ENCODE peak calls at places on chromosome 1, in six cellular contexts. J is K562, H is A549, D is WTC11, M is endothelial cell of umbilical vein, S is H1. O is an unnamed sample.
A peak's percentile ranks its signal among the peaks of the same experiment; 100 is the strongest.

GRCh38 chr1:153608742-153609584 is 4.0 kb downstream of the S100A16 start:
- DNase-seq in J (peak; percentile 94), H (peak; percentile 98), D (peak; percentile 84), M (peak; percentile 98), S (peak; percentile 90), O (peak; percentile 96)

GRCh38 chr1:24438423-24438901 is 22.9 kb downstream of the NIPAL3 start:
- DNase-seq in J (peak; percentile 81), H (no peak), D (no peak), M (no peak), S (no peak), O (no peak)

GRCh38 chr1:75130865-75131592 is 3.2 kb upstream of the LHX8 start:
- DNase-seq in J (no peak), H (no peak), D (peak; percentile 59), M (no peak), S (peak; percentile 73), O (no peak)

GRCh38 chr1:9537863-9538668 is 1.2 kb upstream of the SLC25A33 start:
- DNase-seq in J (no peak), H (no peak), D (no peak), M (no peak), S (no peak), O (peak; percentile 97)

GRCh38 chr1:159000627-159001026 is 9.1 kb upstream of the IFI16 start:
- DNase-seq in J (peak; percentile 15), H (no peak), D (peak; percentile 22), M (peak; percentile 96), S (no peak), O (no peak)

GRCh38 chr1:43979528-43980254 is 681 bp downstream of the B4GALT2 start:
- DNase-seq in J (peak; percentile 79), H (no peak), D (peak; percentile 49), M (peak; percentile 47), S (peak; percentile 73), O (peak; percentile 37)

GRCh38 chr1:30853350-30853749 is 55.2 kb downstream of the SDC3 start:
- DNase-seq in J (no peak), H (no peak), D (peak; percentile 52), M (no peak), S (no peak), O (peak; percentile 55)

GRCh38 chr1:230501242-230501641 is 75.1 kb upstream of the PGBD5 start:
- DNase-seq in J (no peak), H (no peak), D (no peak), M (no peak), S (no peak), O (no peak)

GRCh38 chr1:211145944-211146343 is 12.0 kb upstream of the KCNH1 start:
- DNase-seq in J (no peak), H (no peak), D (no peak), M (no peak), S (no peak), O (no peak)

DNA sequence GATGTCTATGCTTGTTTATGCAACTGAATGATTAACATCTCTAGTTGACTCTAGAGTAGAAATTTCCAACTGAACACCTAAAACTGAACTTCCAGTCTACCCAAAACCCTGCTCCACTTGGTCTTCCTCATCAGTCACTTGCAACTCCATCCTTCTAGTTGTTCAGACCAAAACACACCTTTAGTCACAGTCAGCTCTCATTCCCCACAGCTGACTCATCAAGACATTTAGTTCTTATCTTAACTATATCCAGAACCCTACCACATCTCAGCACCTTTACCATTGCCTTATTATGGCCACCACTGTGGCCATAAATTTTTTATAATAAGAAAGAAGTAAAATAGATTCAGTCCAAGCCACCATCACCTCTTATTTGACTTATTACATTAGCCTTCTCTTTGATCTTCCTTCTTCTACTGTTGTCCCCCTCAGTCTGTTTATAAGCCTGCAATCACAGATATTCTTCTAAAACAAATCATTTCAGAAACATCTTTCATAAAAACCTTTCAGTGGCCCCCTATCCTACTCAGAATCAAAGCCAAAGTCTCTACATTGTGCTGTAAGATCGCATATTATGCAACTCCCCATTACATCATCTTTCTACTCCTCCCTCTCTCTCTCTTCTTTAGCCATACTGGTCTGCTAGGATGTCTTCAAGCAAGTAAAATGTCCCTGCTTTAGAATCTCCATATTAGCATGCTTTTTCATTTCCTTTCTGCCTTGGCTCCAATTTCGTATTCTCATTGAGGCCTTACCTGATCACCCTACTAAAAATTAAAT is 275.9 kb downstream of the LRRC40 start:
- DNase-seq in J (no peak), H (no peak), D (no peak), M (no peak), S (no peak), O (no peak)
- TF ChIP-seq JUN in J (no peak), H (no peak), D (no peak), M (no peak), S (no peak), O (no peak)

GRCh38 chr1:117275055-117275454 is 64.3 kb upstream of the VTCN1 start:
- DNase-seq in J (no peak), H (no peak), D (no peak), M (no peak), S (no peak), O (no peak)
- TF ChIP-seq JUN in J (no peak), H (no peak), D (no peak), M (no peak), S (no peak), O (no peak)

DNA sequence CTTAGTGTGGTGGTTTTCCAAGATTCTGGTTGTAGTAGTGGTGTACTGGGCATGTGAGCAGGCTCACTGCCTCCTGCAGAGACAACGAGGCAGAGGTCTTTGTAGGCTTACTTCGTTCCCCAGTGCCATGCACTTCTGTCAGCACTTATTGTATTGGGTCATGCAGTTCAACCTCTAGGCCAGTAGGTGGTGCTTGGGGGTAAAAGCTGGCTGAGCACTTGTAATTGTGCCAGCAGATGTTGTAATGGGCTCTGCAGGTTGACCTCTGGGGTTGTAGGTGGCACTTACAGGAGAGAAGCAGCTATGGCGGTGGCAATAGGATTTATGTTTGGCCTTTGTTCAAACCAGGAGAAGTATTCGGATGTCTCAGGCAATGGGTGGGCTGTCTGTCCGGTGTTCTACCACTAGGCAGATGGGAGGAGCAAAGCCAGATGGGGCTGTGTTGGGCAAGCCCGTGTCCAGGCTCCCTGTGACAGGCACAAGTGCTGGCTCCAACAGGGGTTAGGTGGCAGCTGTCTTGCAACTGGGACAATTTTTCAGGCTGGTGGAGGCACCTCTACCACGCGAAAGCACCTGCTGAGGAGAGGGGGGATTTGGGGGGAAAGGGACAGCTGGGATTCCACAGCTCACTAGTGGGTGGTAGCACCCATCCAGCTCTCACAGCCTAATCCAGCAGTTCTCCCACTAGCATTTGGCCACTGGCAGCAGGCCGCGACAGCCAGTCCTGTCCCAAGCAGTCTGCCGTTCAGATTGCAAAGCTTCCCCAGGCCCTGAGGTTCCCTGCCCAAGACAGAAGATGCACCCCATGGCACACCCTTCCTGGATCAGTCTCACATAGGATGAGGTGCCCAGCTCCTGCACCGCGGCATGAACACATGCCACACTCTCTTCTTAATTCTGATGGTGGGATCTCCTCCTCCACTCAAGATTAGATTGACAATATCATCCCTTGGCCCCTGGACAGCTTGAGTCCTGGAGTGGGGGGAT is 274.5 kb downstream of the CTH start:
- DNase-seq in J (peak; percentile 73), H (peak; percentile 11), D (peak; percentile 67), M (peak; percentile 64), S (peak; percentile 71), O (peak; percentile 68)
- TF ChIP-seq JUN in J (no peak), H (no peak), D (no peak), M (no peak), S (no peak), O (no peak)

GRCh38 chr1:154839691-154840090 is 30.4 kb downstream of the KCNN3 start:
- DNase-seq in J (no peak), H (no peak), D (no peak), M (no peak), S (no peak), O (no peak)
- TF ChIP-seq JUN in J (no peak), H (no peak), D (no peak), M (no peak), S (no peak), O (no peak)

DNA sequence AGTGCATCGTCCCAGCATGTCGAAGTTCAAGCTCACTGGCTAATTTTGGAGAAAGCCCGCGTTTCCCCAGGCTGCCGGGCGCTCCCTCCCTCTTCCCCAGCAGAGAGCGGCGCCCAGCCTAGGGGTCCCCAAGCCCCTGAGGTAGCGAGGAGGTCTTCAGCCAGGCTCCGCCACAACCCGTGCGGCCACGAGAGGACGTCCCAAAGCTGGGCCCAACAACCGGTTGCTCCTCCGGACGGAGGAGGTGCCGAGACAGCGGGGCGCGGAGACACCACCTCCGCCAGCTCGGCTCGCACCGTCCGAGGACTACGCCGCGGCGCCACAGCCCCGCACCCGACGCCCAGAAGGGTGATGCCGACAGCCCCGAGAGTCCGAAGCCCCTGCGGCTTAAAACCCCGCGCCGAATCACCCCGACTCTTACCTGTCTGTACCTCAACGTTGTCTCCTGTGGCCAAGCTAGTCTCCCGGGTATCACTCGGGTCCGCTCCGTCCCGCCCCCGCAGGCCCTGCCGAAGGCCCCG is at the start of gene DENND2C:
- DNase-seq in J (no peak), H (no peak), D (peak; percentile 78), M (no peak), S (no peak), O (no peak)
- TF ChIP-seq JUN in J (no peak), H (no peak), D (no peak), M (no peak), S (no peak), O (no peak)

DNA sequence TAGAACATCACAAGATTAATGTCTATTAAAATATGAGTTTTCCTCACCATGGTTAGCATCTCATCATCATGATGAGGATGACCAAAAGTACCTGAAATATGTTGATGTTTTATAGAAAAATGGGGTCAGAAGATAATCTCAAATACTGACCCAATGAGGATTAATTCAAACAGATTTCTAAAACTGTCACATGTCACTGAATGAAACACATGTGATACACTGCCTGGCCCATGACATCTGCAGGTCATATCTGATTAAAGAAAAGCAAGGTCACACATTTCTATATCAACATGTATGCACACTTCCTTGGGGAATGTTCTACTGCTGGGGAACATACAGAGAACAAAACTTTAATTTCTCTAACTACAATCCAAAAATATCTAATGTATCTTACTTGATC is 470.6 kb upstream of the ADGRL2 start:
- DNase-seq in J (no peak), H (no peak), D (no peak), M (no peak), S (no peak), O (no peak)
- TF ChIP-seq JUN in J (no peak), H (no peak), D (no peak), M (no peak), S (no peak), O (no peak)

DNA sequence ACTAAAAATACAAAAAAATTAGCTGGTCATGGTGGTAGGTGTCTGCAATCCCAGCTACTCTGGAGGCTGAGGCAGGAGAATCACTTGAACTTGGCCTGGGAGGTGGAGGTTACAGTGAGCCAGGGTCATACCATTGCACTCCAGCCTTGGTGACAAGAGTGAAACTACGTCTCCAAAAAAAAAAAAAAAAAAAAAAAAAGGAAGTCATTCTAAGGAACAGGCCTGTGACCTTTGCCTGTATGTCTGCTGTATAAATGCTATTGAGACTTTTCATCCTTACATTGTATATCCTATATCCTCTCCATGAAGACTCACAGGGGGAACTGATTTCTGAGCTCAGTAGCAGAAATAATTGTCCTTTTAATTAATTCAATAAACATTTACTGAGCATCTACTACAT is 7.5 kb upstream of the CTPS1 start:
- DNase-seq in J (no peak), H (no peak), D (no peak), M (no peak), S (no peak), O (no peak)
- TF ChIP-seq JUN in J (no peak), H (no peak), D (no peak), M (no peak), S (no peak), O (no peak)

DNA sequence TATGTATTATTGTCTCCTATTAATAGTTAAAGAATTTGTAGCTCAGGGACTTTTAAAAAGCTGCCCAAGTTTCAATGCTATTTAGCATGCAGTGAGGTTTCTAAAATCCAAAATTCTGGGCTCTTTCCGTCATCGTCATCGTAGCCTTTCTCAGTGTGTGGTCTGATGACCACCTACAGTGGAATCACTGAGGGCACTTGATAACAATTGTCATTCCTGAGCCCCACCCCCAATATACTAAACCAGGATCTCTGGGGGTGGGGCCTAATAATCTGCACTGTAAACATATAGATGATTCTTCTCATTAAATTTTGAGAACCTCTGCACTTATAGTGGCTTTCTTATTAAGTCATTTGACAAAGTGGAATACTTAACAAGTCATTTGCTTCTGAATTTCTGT is 674.8 kb downstream of the PLPP3 start:
- DNase-seq in J (no peak), H (no peak), D (no peak), M (no peak), S (no peak), O (no peak)
- TF ChIP-seq JUN in J (no peak), H (no peak), D (no peak), M (no peak), S (no peak), O (no peak)

O was measured in HepG2.